ENCODE peak calls at places on chromosomes 16 and 17, in four cellular contexts. One of them, this sample, is unnamed.

GRCh38 chr17:77372444-77373297 is 231.9 kb downstream of the SEC14L1 start:
- DNase-seq in mesothelial cell of epicardium: peak
- DNase-seq in activated T-cell treated with anti-CD3 and anti-CD28 coated beads, Interleukin-2, amount 50 U/mL, for 4 hours: peak
- DNase-seq in heart right ventricle: peak
- DNase-seq in this sample: no peak

GRCh38 chr16:69106491-69107291 is 1.2 kb downstream of the HAS3 start:
- DNase-seq in activated T-cell treated with anti-CD3 and anti-CD28 coated beads, Interleukin-2, amount 50 U/mL, for 4 hours: no peak
- DNase-seq in mesothelial cell of epicardium: no peak
- DNase-seq in heart right ventricle: no peak
- DNase-seq in this sample: peak

GRCh38 chr16:69240336-69240735 is 53.4 kb downstream of the SNTB2 start:
- DNase-seq in mesothelial cell of epicardium: no peak
- DNase-seq in heart right ventricle: no peak
- DNase-seq in activated T-cell treated with anti-CD3 and anti-CD28 coated beads, Interleukin-2, amount 50 U/mL, for 4 hours: no peak
- DNase-seq in this sample: no peak

GRCh38 chr17:5700791-5701190 is 116.5 kb upstream of the NLRP1 start:
- DNase-seq in activated T-cell treated with anti-CD3 and anti-CD28 coated beads, Interleukin-2, amount 50 U/mL, for 4 hours: no peak
- DNase-seq in mesothelial cell of epicardium: no peak
- DNase-seq in heart right ventricle: no peak
- DNase-seq in this sample: no peak

GRCh38 chr17:8283356-8283755 is 5.1 kb upstream of the RANGRF start:
- DNase-seq in heart right ventricle: no peak
- DNase-seq in mesothelial cell of epicardium: no peak
- DNase-seq in activated T-cell treated with anti-CD3 and anti-CD28 coated beads, Interleukin-2, amount 50 U/mL, for 4 hours: no peak
- DNase-seq in this sample: no peak

GRCh38 chr17:40443988-40444899 is 994 bp downstream of the IGFBP4 start:
- DNase-seq in activated T-cell treated with anti-CD3 and anti-CD28 coated beads, Interleukin-2, amount 50 U/mL, for 4 hours: no peak
- DNase-seq in mesothelial cell of epicardium: no peak
- DNase-seq in heart right ventricle: no peak
- DNase-seq in this sample: no peak

GRCh38 chr17:31310260-31310659 is 3.6 kb downstream of the EVI2B start:
- DNase-seq in mesothelial cell of epicardium: no peak
- DNase-seq in heart right ventricle: no peak
- DNase-seq in activated T-cell treated with anti-CD3 and anti-CD28 coated beads, Interleukin-2, amount 50 U/mL, for 4 hours: peak
- DNase-seq in this sample: no peak

GRCh38 chr17:28725660-28726395 is at the start of gene TLCD1:
- DNase-seq in mesothelial cell of epicardium: no peak
- DNase-seq in activated T-cell treated with anti-CD3 and anti-CD28 coated beads, Interleukin-2, amount 50 U/mL, for 4 hours: peak
- DNase-seq in heart right ventricle: peak
- DNase-seq in this sample: no peak

GRCh38 chr16:48158296-48158695 is 2.5 kb upstream of the ABCC12 start:
- DNase-seq in heart right ventricle: no peak
- DNase-seq in activated T-cell treated with anti-CD3 and anti-CD28 coated beads, Interleukin-2, amount 50 U/mL, for 4 hours: no peak
- DNase-seq in mesothelial cell of epicardium: no peak
- DNase-seq in this sample: no peak

GRCh38 chr17:73551756-73552155 is 92.5 kb downstream of the SDK2 start:
- DNase-seq in mesothelial cell of epicardium: no peak
- DNase-seq in activated T-cell treated with anti-CD3 and anti-CD28 coated beads, Interleukin-2, amount 50 U/mL, for 4 hours: no peak
- DNase-seq in heart right ventricle: no peak
- DNase-seq in this sample: no peak

GRCh38 chr17:65243838-65244237 is 106.7 kb downstream of the RGS9 start:
- DNase-seq in mesothelial cell of epicardium: no peak
- DNase-seq in heart right ventricle: peak
- DNase-seq in activated T-cell treated with anti-CD3 and anti-CD28 coated beads, Interleukin-2, amount 50 U/mL, for 4 hours: no peak
- DNase-seq in this sample: no peak

GRCh38 chr17:75516619-75517276 is 420 bp downstream of the TSEN54 start:
- DNase-seq in mesothelial cell of epicardium: no peak
- DNase-seq in activated T-cell treated with anti-CD3 and anti-CD28 coated beads, Interleukin-2, amount 50 U/mL, for 4 hours: peak
- DNase-seq in heart right ventricle: no peak
- DNase-seq in this sample: no peak

GRCh38 chr17:74573169-74573568 is 5.9 kb upstream of the CD300H start:
- DNase-seq in heart right ventricle: no peak
- DNase-seq in mesothelial cell of epicardium: no peak
- DNase-seq in activated T-cell treated with anti-CD3 and anti-CD28 coated beads, Interleukin-2, amount 50 U/mL, for 4 hours: no peak
- DNase-seq in this sample: no peak

GRCh38 chr16:14101415-14101814 is 30.3 kb downstream of the MRTFB start:
- DNase-seq in mesothelial cell of epicardium: no peak
- DNase-seq in heart right ventricle: no peak
- DNase-seq in activated T-cell treated with anti-CD3 and anti-CD28 coated beads, Interleukin-2, amount 50 U/mL, for 4 hours: no peak
- DNase-seq in this sample: no peak

GRCh38 chr16:72876221-72876620 is 171.7 kb downstream of the ZFHX3 start:
- DNase-seq in mesothelial cell of epicardium: no peak
- DNase-seq in activated T-cell treated with anti-CD3 and anti-CD28 coated beads, Interleukin-2, amount 50 U/mL, for 4 hours: no peak
- DNase-seq in heart right ventricle: peak
- DNase-seq in this sample: peak

GRCh38 chr17:45650601-45651000 is 133.5 kb upstream of the CRHR1 start:
- DNase-seq in mesothelial cell of epicardium: no peak
- DNase-seq in heart right ventricle: no peak
- DNase-seq in activated T-cell treated with anti-CD3 and anti-CD28 coated beads, Interleukin-2, amount 50 U/mL, for 4 hours: no peak
- DNase-seq in this sample: no peak

GRCh38 chr16:86835981-86836380 is 257.6 kb downstream of the FOXL1 start:
- DNase-seq in mesothelial cell of epicardium: no peak
- DNase-seq in heart right ventricle: no peak
- DNase-seq in activated T-cell treated with anti-CD3 and anti-CD28 coated beads, Interleukin-2, amount 50 U/mL, for 4 hours: no peak
- DNase-seq in this sample: no peak

GRCh38 chr16:79380990-79381389 is 219.5 kb downstream of the MAF start:
- DNase-seq in activated T-cell treated with anti-CD3 and anti-CD28 coated beads, Interleukin-2, amount 50 U/mL, for 4 hours: peak
- DNase-seq in mesothelial cell of epicardium: no peak
- DNase-seq in heart right ventricle: no peak
- DNase-seq in this sample: no peak

GRCh38 chr17:62109378-62109902 is 44.4 kb upstream of the MED13 start:
- DNase-seq in heart right ventricle: peak
- DNase-seq in activated T-cell treated with anti-CD3 and anti-CD28 coated beads, Interleukin-2, amount 50 U/mL, for 4 hours: peak
- DNase-seq in mesothelial cell of epicardium: no peak
- DNase-seq in this sample: no peak

GRCh38 chr17:13359774-13360173 is 242.0 kb downstream of the HS3ST3A1 start:
- DNase-seq in heart right ventricle: no peak
- DNase-seq in mesothelial cell of epicardium: no peak
- DNase-seq in activated T-cell treated with anti-CD3 and anti-CD28 coated beads, Interleukin-2, amount 50 U/mL, for 4 hours: no peak
- DNase-seq in this sample: no peak

GRCh38 chr16:1066584-1067172 is 5.9 kb upstream of the SSTR5 start:
- DNase-seq in mesothelial cell of epicardium: no peak
- DNase-seq in activated T-cell treated with anti-CD3 and anti-CD28 coated beads, Interleukin-2, amount 50 U/mL, for 4 hours: no peak
- DNase-seq in heart right ventricle: no peak
- DNase-seq in this sample: no peak

GRCh38 chr16:81752876-81753227 is 26.2 kb upstream of the PLCG2 start:
- DNase-seq in mesothelial cell of epicardium: no peak
- DNase-seq in activated T-cell treated with anti-CD3 and anti-CD28 coated beads, Interleukin-2, amount 50 U/mL, for 4 hours: no peak
- DNase-seq in heart right ventricle: no peak
- DNase-seq in this sample: no peak

GRCh38 chr17:73841431-73842060 is 197.3 kb upstream of the SDK2 start:
- DNase-seq in mesothelial cell of epicardium: no peak
- DNase-seq in activated T-cell treated with anti-CD3 and anti-CD28 coated beads, Interleukin-2, amount 50 U/mL, for 4 hours: no peak
- DNase-seq in heart right ventricle: no peak
- DNase-seq in this sample: no peak

GRCh38 chr17:82545071-82545462 is 25.5 kb downstream of the FOXK2 start:
- DNase-seq in mesothelial cell of epicardium: peak
- DNase-seq in heart right ventricle: no peak
- DNase-seq in activated T-cell treated with anti-CD3 and anti-CD28 coated beads, Interleukin-2, amount 50 U/mL, for 4 hours: no peak
- DNase-seq in this sample: no peak

GRCh38 chr17:2412561-2413021 is 11.7 kb upstream of the MNT start:
- DNase-seq in activated T-cell treated with anti-CD3 and anti-CD28 coated beads, Interleukin-2, amount 50 U/mL, for 4 hours: no peak
- DNase-seq in mesothelial cell of epicardium: no peak
- DNase-seq in heart right ventricle: no peak
- DNase-seq in this sample: peak

GRCh38 chr16:70615933-70616332 is 30.4 kb upstream of the IL34 start:
- DNase-seq in activated T-cell treated with anti-CD3 and anti-CD28 coated beads, Interleukin-2, amount 50 U/mL, for 4 hours: no peak
- DNase-seq in mesothelial cell of epicardium: no peak
- DNase-seq in heart right ventricle: no peak
- DNase-seq in this sample: no peak

GRCh38 chr17:79065105-79065670 is 9.4 kb upstream of the ENGASE start:
- DNase-seq in mesothelial cell of epicardium: no peak
- DNase-seq in heart right ventricle: no peak
- DNase-seq in activated T-cell treated with anti-CD3 and anti-CD28 coated beads, Interleukin-2, amount 50 U/mL, for 4 hours: peak
- DNase-seq in this sample: peak

GRCh38 chr16:19304670-19305240 is 19.2 kb downstream of the CLEC19A start:
- DNase-seq in heart right ventricle: no peak
- DNase-seq in mesothelial cell of epicardium: no peak
- DNase-seq in activated T-cell treated with anti-CD3 and anti-CD28 coated beads, Interleukin-2, amount 50 U/mL, for 4 hours: no peak
- DNase-seq in this sample: no peak

GRCh38 chr17:7851438-7852261 is 3.2 kb upstream of the TMEM88 start:
- DNase-seq in activated T-cell treated with anti-CD3 and anti-CD28 coated beads, Interleukin-2, amount 50 U/mL, for 4 hours: peak
- DNase-seq in mesothelial cell of epicardium: peak
- DNase-seq in heart right ventricle: peak
- DNase-seq in this sample: peak

GRCh38 chr16:49876716-49877129 is 20.8 kb upstream of the ZNF423 start:
- DNase-seq in mesothelial cell of epicardium: peak
- DNase-seq in activated T-cell treated with anti-CD3 and anti-CD28 coated beads, Interleukin-2, amount 50 U/mL, for 4 hours: no peak
- DNase-seq in heart right ventricle: peak
- DNase-seq in this sample: peak